ENCODE peak calls at places on chromosome 20, in seven cellular contexts. One of them, this sample, is unnamed.

GRCh38 chr20:23242104-23242503 is 108.5 kb upstream of the NXT1 start:
- DNase-seq in SK-MEL-5: no peak
- DNase-seq in smooth muscle cell of the brain vasculature: no peak
- DNase-seq in lung microvascular endothelial cell: no peak
- DNase-seq in progenitor cell of endocrine pancreas: no peak
- DNase-seq in A172: no peak
- DNase-seq in dermis blood vessel endothelial cell: no peak
- DNase-seq in this sample: no peak

GRCh38 chr20:675453-676314 is at the start of gene SCRT2:
- DNase-seq in SK-MEL-5: peak
- DNase-seq in smooth muscle cell of the brain vasculature: no peak
- DNase-seq in lung microvascular endothelial cell: peak
- DNase-seq in progenitor cell of endocrine pancreas: peak
- DNase-seq in A172: peak
- DNase-seq in dermis blood vessel endothelial cell: peak
- DNase-seq in this sample: peak

GRCh38 chr20:25178563-25179438 is 16.7 kb upstream of the ENTPD6 start:
- DNase-seq in SK-MEL-5: peak
- DNase-seq in smooth muscle cell of the brain vasculature: peak
- DNase-seq in lung microvascular endothelial cell: peak
- DNase-seq in progenitor cell of endocrine pancreas: no peak
- DNase-seq in A172: peak
- DNase-seq in dermis blood vessel endothelial cell: peak
- DNase-seq in this sample: peak

GRCh38 chr20:20710443-20710842 is 2.0 kb downstream of the RALGAPA2 start:
- DNase-seq in SK-MEL-5: no peak
- DNase-seq in smooth muscle cell of the brain vasculature: no peak
- DNase-seq in lung microvascular endothelial cell: no peak
- DNase-seq in progenitor cell of endocrine pancreas: no peak
- DNase-seq in A172: no peak
- DNase-seq in dermis blood vessel endothelial cell: no peak
- DNase-seq in this sample: no peak

GRCh38 chr20:14617123-14617522 is 279.7 kb upstream of the FLRT3 start:
- DNase-seq in SK-MEL-5: no peak
- DNase-seq in smooth muscle cell of the brain vasculature: no peak
- DNase-seq in lung microvascular endothelial cell: no peak
- DNase-seq in progenitor cell of endocrine pancreas: no peak
- DNase-seq in A172: peak
- DNase-seq in dermis blood vessel endothelial cell: no peak
- DNase-seq in this sample: peak

GRCh38 chr20:54138427-54138826 is 35.4 kb downstream of the CYP24A1 start:
- DNase-seq in SK-MEL-5: no peak
- DNase-seq in smooth muscle cell of the brain vasculature: no peak
- DNase-seq in lung microvascular endothelial cell: no peak
- DNase-seq in progenitor cell of endocrine pancreas: no peak
- DNase-seq in A172: no peak
- DNase-seq in dermis blood vessel endothelial cell: no peak
- DNase-seq in this sample: no peak

GRCh38 chr20:53872561-53873248 is 197.7 kb downstream of the BCAS1 start:
- DNase-seq in SK-MEL-5: no peak
- DNase-seq in smooth muscle cell of the brain vasculature: no peak
- DNase-seq in lung microvascular endothelial cell: peak
- DNase-seq in progenitor cell of endocrine pancreas: no peak
- DNase-seq in A172: peak
- DNase-seq in dermis blood vessel endothelial cell: peak
- DNase-seq in this sample: no peak

GRCh38 chr20:48196006-48196405 is 410.7 kb upstream of the SULF2 start:
- DNase-seq in SK-MEL-5: no peak
- DNase-seq in smooth muscle cell of the brain vasculature: no peak
- DNase-seq in lung microvascular endothelial cell: no peak
- DNase-seq in progenitor cell of endocrine pancreas: no peak
- DNase-seq in A172: no peak
- DNase-seq in dermis blood vessel endothelial cell: no peak
- DNase-seq in this sample: no peak

GRCh38 chr20:38321959-38322598 is 18.1 kb downstream of the BPI start:
- DNase-seq in SK-MEL-5: peak
- DNase-seq in smooth muscle cell of the brain vasculature: peak
- DNase-seq in lung microvascular endothelial cell: peak
- DNase-seq in progenitor cell of endocrine pancreas: no peak
- DNase-seq in A172: peak
- DNase-seq in dermis blood vessel endothelial cell: peak
- DNase-seq in this sample: peak

GRCh38 chr20:49297605-49298530 is 20.0 kb upstream of the ZNFX1 start:
- DNase-seq in SK-MEL-5: no peak
- DNase-seq in smooth muscle cell of the brain vasculature: no peak
- DNase-seq in lung microvascular endothelial cell: peak
- DNase-seq in progenitor cell of endocrine pancreas: no peak
- DNase-seq in A172: no peak
- DNase-seq in dermis blood vessel endothelial cell: no peak
- DNase-seq in this sample: no peak

GRCh38 chr20:23115823-23116222 is 29.7 kb upstream of the CD93 start:
- DNase-seq in SK-MEL-5: no peak
- DNase-seq in smooth muscle cell of the brain vasculature: no peak
- DNase-seq in lung microvascular endothelial cell: no peak
- DNase-seq in progenitor cell of endocrine pancreas: no peak
- DNase-seq in A172: no peak
- DNase-seq in dermis blood vessel endothelial cell: no peak
- DNase-seq in this sample: peak

GRCh38 chr20:54284928-54285704 is 77.2 kb downstream of the PFDN4 start:
- DNase-seq in SK-MEL-5: no peak
- DNase-seq in smooth muscle cell of the brain vasculature: no peak
- DNase-seq in lung microvascular endothelial cell: no peak
- DNase-seq in progenitor cell of endocrine pancreas: no peak
- DNase-seq in A172: peak
- DNase-seq in dermis blood vessel endothelial cell: no peak
- DNase-seq in this sample: no peak

GRCh38 chr20:48782901-48783308 is 44.9 kb downstream of the PREX1 start:
- DNase-seq in SK-MEL-5: no peak
- DNase-seq in smooth muscle cell of the brain vasculature: no peak
- DNase-seq in lung microvascular endothelial cell: no peak
- DNase-seq in progenitor cell of endocrine pancreas: no peak
- DNase-seq in A172: no peak
- DNase-seq in dermis blood vessel endothelial cell: no peak
- DNase-seq in this sample: no peak

GRCh38 chr20:59159091-59159821 is 4.4 kb upstream of the ZNF831 start:
- DNase-seq in SK-MEL-5: peak
- DNase-seq in smooth muscle cell of the brain vasculature: no peak
- DNase-seq in lung microvascular endothelial cell: no peak
- DNase-seq in progenitor cell of endocrine pancreas: no peak
- DNase-seq in A172: no peak
- DNase-seq in dermis blood vessel endothelial cell: no peak
- DNase-seq in this sample: no peak

GRCh38 chr20:24935786-24936525 is 13.1 kb upstream of the CST7 start:
- DNase-seq in SK-MEL-5: no peak
- DNase-seq in smooth muscle cell of the brain vasculature: no peak
- DNase-seq in lung microvascular endothelial cell: no peak
- DNase-seq in progenitor cell of endocrine pancreas: no peak
- DNase-seq in A172: no peak
- DNase-seq in dermis blood vessel endothelial cell: no peak
- DNase-seq in this sample: no peak

GRCh38 chr20:15902493-15902892 is 670.8 kb downstream of the KIF16B start:
- DNase-seq in SK-MEL-5: peak
- DNase-seq in smooth muscle cell of the brain vasculature: no peak
- DNase-seq in lung microvascular endothelial cell: no peak
- DNase-seq in progenitor cell of endocrine pancreas: no peak
- DNase-seq in A172: no peak
- DNase-seq in dermis blood vessel endothelial cell: peak
- DNase-seq in this sample: no peak